ENCODE peak calls at places on chromosomes 13 and 19, in eight cellular contexts. One of them, this sample, is unnamed.

GRCh38 chr19:50893047-50893737 is 18.0 kb downstream of the KLK4 start:
- DNase-seq in NCI-H1930: peak
- DNase-seq in mucosa of gallbladder: no peak
- DNase-seq in AML-193: no peak
- DNase-seq in stimulated activated CD4-positive, alpha-beta T cell treated with anti-CD3 and anti-CD28 coated beads, Interleukin-1b, Interleukin-23, amount 100 ng/mL, for 4 hours: no peak
- DNase-seq in nephron progenitor cell: no peak
- DNase-seq in ovary: no peak
- DNase-seq in DMS53: peak
- DNase-seq in this sample: no peak

GRCh38 chr19:17450264-17451075 is 2.0 kb upstream of the TMEM221 start:
- DNase-seq in nephron progenitor cell: no peak
- DNase-seq in mucosa of gallbladder: no peak
- DNase-seq in NCI-H1930: no peak
- DNase-seq in AML-193: peak
- DNase-seq in ovary: no peak
- DNase-seq in DMS53: peak
- DNase-seq in stimulated activated CD4-positive, alpha-beta T cell treated with anti-CD3 and anti-CD28 coated beads, Interleukin-1b, Interleukin-23, amount 100 ng/mL, for 4 hours: no peak
- DNase-seq in this sample: no peak

GRCh38 chr19:18416778-18417249 is 2.4 kb upstream of the SSBP4 start:
- DNase-seq in AML-193: peak
- DNase-seq in DMS53: peak
- DNase-seq in stimulated activated CD4-positive, alpha-beta T cell treated with anti-CD3 and anti-CD28 coated beads, Interleukin-1b, Interleukin-23, amount 100 ng/mL, for 4 hours: peak
- DNase-seq in nephron progenitor cell: peak
- DNase-seq in NCI-H1930: peak
- DNase-seq in mucosa of gallbladder: peak
- DNase-seq in ovary: peak
- DNase-seq in this sample: peak

GRCh38 chr13:50726164-50726563 is 117.3 kb downstream of the DLEU7 start:
- DNase-seq in DMS53: no peak
- DNase-seq in mucosa of gallbladder: no peak
- DNase-seq in NCI-H1930: no peak
- DNase-seq in stimulated activated CD4-positive, alpha-beta T cell treated with anti-CD3 and anti-CD28 coated beads, Interleukin-1b, Interleukin-23, amount 100 ng/mL, for 4 hours: no peak
- DNase-seq in nephron progenitor cell: no peak
- DNase-seq in AML-193: no peak
- DNase-seq in ovary: no peak
- DNase-seq in this sample: no peak

GRCh38 chr19:49809155-49809986 is 3.7 kb downstream of the FUZ start:
- DNase-seq in nephron progenitor cell: peak
- DNase-seq in mucosa of gallbladder: peak
- DNase-seq in ovary: peak
- DNase-seq in NCI-H1930: no peak
- DNase-seq in stimulated activated CD4-positive, alpha-beta T cell treated with anti-CD3 and anti-CD28 coated beads, Interleukin-1b, Interleukin-23, amount 100 ng/mL, for 4 hours: peak
- DNase-seq in DMS53: peak
- DNase-seq in AML-193: no peak
- DNase-seq in this sample: peak

GRCh38 chr19:12867120-12868099 is 13.8 kb downstream of the DNASE2 start:
- DNase-seq in DMS53: peak
- DNase-seq in nephron progenitor cell: peak
- DNase-seq in NCI-H1930: no peak
- DNase-seq in stimulated activated CD4-positive, alpha-beta T cell treated with anti-CD3 and anti-CD28 coated beads, Interleukin-1b, Interleukin-23, amount 100 ng/mL, for 4 hours: peak
- DNase-seq in mucosa of gallbladder: peak
- DNase-seq in ovary: peak
- DNase-seq in AML-193: no peak
- DNase-seq in this sample: no peak

GRCh38 chr19:41548954-41549688 is 26.8 kb upstream of the CEACAM21 start:
- DNase-seq in nephron progenitor cell: no peak
- DNase-seq in ovary: no peak
- DNase-seq in NCI-H1930: no peak
- DNase-seq in mucosa of gallbladder: no peak
- DNase-seq in stimulated activated CD4-positive, alpha-beta T cell treated with anti-CD3 and anti-CD28 coated beads, Interleukin-1b, Interleukin-23, amount 100 ng/mL, for 4 hours: peak
- DNase-seq in AML-193: peak
- DNase-seq in DMS53: no peak
- DNase-seq in this sample: no peak

GRCh38 chr19:11064831-11065303 is 24.4 kb upstream of the LDLR start:
- DNase-seq in AML-193: no peak
- DNase-seq in nephron progenitor cell: no peak
- DNase-seq in NCI-H1930: no peak
- DNase-seq in ovary: peak
- DNase-seq in mucosa of gallbladder: no peak
- DNase-seq in stimulated activated CD4-positive, alpha-beta T cell treated with anti-CD3 and anti-CD28 coated beads, Interleukin-1b, Interleukin-23, amount 100 ng/mL, for 4 hours: no peak
- DNase-seq in DMS53: no peak
- DNase-seq in this sample: no peak

GRCh38 chr19:30562981-30563380 is 190.8 kb downstream of the ZNF536 start:
- DNase-seq in NCI-H1930: no peak
- DNase-seq in nephron progenitor cell: no peak
- DNase-seq in DMS53: no peak
- DNase-seq in mucosa of gallbladder: no peak
- DNase-seq in ovary: no peak
- DNase-seq in stimulated activated CD4-positive, alpha-beta T cell treated with anti-CD3 and anti-CD28 coated beads, Interleukin-1b, Interleukin-23, amount 100 ng/mL, for 4 hours: no peak
- DNase-seq in AML-193: no peak
- DNase-seq in this sample: no peak

GRCh38 chr13:108964601-108965000 is 335.2 kb downstream of the MYO16 start:
- DNase-seq in nephron progenitor cell: no peak
- DNase-seq in NCI-H1930: no peak
- DNase-seq in stimulated activated CD4-positive, alpha-beta T cell treated with anti-CD3 and anti-CD28 coated beads, Interleukin-1b, Interleukin-23, amount 100 ng/mL, for 4 hours: no peak
- DNase-seq in mucosa of gallbladder: no peak
- DNase-seq in AML-193: no peak
- DNase-seq in DMS53: no peak
- DNase-seq in ovary: no peak
- DNase-seq in this sample: no peak

GRCh38 chr19:342801-343421 is 1.7 kb downstream of the MIER2 start:
- DNase-seq in AML-193: peak
- DNase-seq in ovary: peak
- DNase-seq in NCI-H1930: no peak
- DNase-seq in mucosa of gallbladder: peak
- DNase-seq in nephron progenitor cell: no peak
- DNase-seq in stimulated activated CD4-positive, alpha-beta T cell treated with anti-CD3 and anti-CD28 coated beads, Interleukin-1b, Interleukin-23, amount 100 ng/mL, for 4 hours: no peak
- DNase-seq in DMS53: no peak
- DNase-seq in this sample: no peak

GRCh38 chr19:13091400-13092161 is 11.1 kb downstream of the LYL1 start:
- DNase-seq in stimulated activated CD4-positive, alpha-beta T cell treated with anti-CD3 and anti-CD28 coated beads, Interleukin-1b, Interleukin-23, amount 100 ng/mL, for 4 hours: no peak
- DNase-seq in nephron progenitor cell: no peak
- DNase-seq in ovary: peak
- DNase-seq in NCI-H1930: no peak
- DNase-seq in DMS53: no peak
- DNase-seq in mucosa of gallbladder: peak
- DNase-seq in AML-193: no peak
- DNase-seq in this sample: no peak

GRCh38 chr13:112605531-112605990 is 17.6 kb upstream of the TUBGCP3 start:
- DNase-seq in NCI-H1930: no peak
- DNase-seq in nephron progenitor cell: no peak
- DNase-seq in ovary: no peak
- DNase-seq in DMS53: no peak
- DNase-seq in AML-193: no peak
- DNase-seq in stimulated activated CD4-positive, alpha-beta T cell treated with anti-CD3 and anti-CD28 coated beads, Interleukin-1b, Interleukin-23, amount 100 ng/mL, for 4 hours: no peak
- DNase-seq in mucosa of gallbladder: no peak
- DNase-seq in this sample: no peak

GRCh38 chr19:34176581-34176980 is 4.3 kb downstream of the LSM14A start:
- DNase-seq in mucosa of gallbladder: no peak
- DNase-seq in ovary: no peak
- DNase-seq in nephron progenitor cell: no peak
- DNase-seq in NCI-H1930: no peak
- DNase-seq in DMS53: no peak
- DNase-seq in AML-193: no peak
- DNase-seq in stimulated activated CD4-positive, alpha-beta T cell treated with anti-CD3 and anti-CD28 coated beads, Interleukin-1b, Interleukin-23, amount 100 ng/mL, for 4 hours: no peak
- DNase-seq in this sample: no peak

GRCh38 chr13:75217949-75218348 is 264.0 kb downstream of the TBC1D4 start:
- DNase-seq in ovary: no peak
- DNase-seq in DMS53: no peak
- DNase-seq in NCI-H1930: no peak
- DNase-seq in mucosa of gallbladder: no peak
- DNase-seq in nephron progenitor cell: no peak
- DNase-seq in AML-193: no peak
- DNase-seq in stimulated activated CD4-positive, alpha-beta T cell treated with anti-CD3 and anti-CD28 coated beads, Interleukin-1b, Interleukin-23, amount 100 ng/mL, for 4 hours: no peak
- DNase-seq in this sample: no peak

GRCh38 chr19:15299568-15300409 is 32.5 kb downstream of the BRD4 start:
- DNase-seq in mucosa of gallbladder: no peak
- DNase-seq in stimulated activated CD4-positive, alpha-beta T cell treated with anti-CD3 and anti-CD28 coated beads, Interleukin-1b, Interleukin-23, amount 100 ng/mL, for 4 hours: no peak
- DNase-seq in NCI-H1930: no peak
- DNase-seq in DMS53: peak
- DNase-seq in nephron progenitor cell: no peak
- DNase-seq in ovary: no peak
- DNase-seq in AML-193: no peak
- DNase-seq in this sample: no peak

GRCh38 chr19:12794936-12795335 is 3.6 kb downstream of the JUNB start:
- DNase-seq in NCI-H1930: no peak
- DNase-seq in DMS53: no peak
- DNase-seq in mucosa of gallbladder: no peak
- DNase-seq in stimulated activated CD4-positive, alpha-beta T cell treated with anti-CD3 and anti-CD28 coated beads, Interleukin-1b, Interleukin-23, amount 100 ng/mL, for 4 hours: no peak
- DNase-seq in nephron progenitor cell: no peak
- DNase-seq in AML-193: no peak
- DNase-seq in ovary: no peak
- DNase-seq in this sample: no peak

GRCh38 chr13:47399599-47399998 is 502.7 kb upstream of the HTR2A start:
- DNase-seq in stimulated activated CD4-positive, alpha-beta T cell treated with anti-CD3 and anti-CD28 coated beads, Interleukin-1b, Interleukin-23, amount 100 ng/mL, for 4 hours: no peak
- DNase-seq in NCI-H1930: no peak
- DNase-seq in DMS53: peak
- DNase-seq in ovary: no peak
- DNase-seq in AML-193: no peak
- DNase-seq in mucosa of gallbladder: no peak
- DNase-seq in nephron progenitor cell: no peak
- DNase-seq in this sample: no peak

GRCh38 chr19:58305932-58306323 is 751 bp downstream of the ERVK3-1 start:
- DNase-seq in mucosa of gallbladder: no peak
- DNase-seq in DMS53: peak
- DNase-seq in ovary: no peak
- DNase-seq in AML-193: no peak
- DNase-seq in stimulated activated CD4-positive, alpha-beta T cell treated with anti-CD3 and anti-CD28 coated beads, Interleukin-1b, Interleukin-23, amount 100 ng/mL, for 4 hours: no peak
- DNase-seq in NCI-H1930: no peak
- DNase-seq in nephron progenitor cell: no peak
- DNase-seq in this sample: no peak

GRCh38 chr13:98664047-98664446 is 87.1 kb upstream of the STK24 start:
- DNase-seq in ovary: no peak
- DNase-seq in stimulated activated CD4-positive, alpha-beta T cell treated with anti-CD3 and anti-CD28 coated beads, Interleukin-1b, Interleukin-23, amount 100 ng/mL, for 4 hours: peak
- DNase-seq in nephron progenitor cell: no peak
- DNase-seq in AML-193: no peak
- DNase-seq in mucosa of gallbladder: no peak
- DNase-seq in NCI-H1930: no peak
- DNase-seq in DMS53: peak
- DNase-seq in this sample: no peak

GRCh38 chr13:49098198-49098597 is 121.9 kb upstream of the MLNR start:
- DNase-seq in NCI-H1930: no peak
- DNase-seq in nephron progenitor cell: no peak
- DNase-seq in DMS53: peak
- DNase-seq in stimulated activated CD4-positive, alpha-beta T cell treated with anti-CD3 and anti-CD28 coated beads, Interleukin-1b, Interleukin-23, amount 100 ng/mL, for 4 hours: no peak
- DNase-seq in AML-193: no peak
- DNase-seq in mucosa of gallbladder: peak
- DNase-seq in ovary: peak
- DNase-seq in this sample: no peak

GRCh38 chr13:65063753-65064152 is 2166.4 kb downstream of the PCDH9 start:
- DNase-seq in mucosa of gallbladder: no peak
- DNase-seq in stimulated activated CD4-positive, alpha-beta T cell treated with anti-CD3 and anti-CD28 coated beads, Interleukin-1b, Interleukin-23, amount 100 ng/mL, for 4 hours: no peak
- DNase-seq in DMS53: no peak
- DNase-seq in nephron progenitor cell: no peak
- DNase-seq in NCI-H1930: no peak
- DNase-seq in ovary: no peak
- DNase-seq in AML-193: no peak
- DNase-seq in this sample: no peak

GRCh38 chr13:40388617-40389016 is 277.8 kb downstream of the FOXO1 start:
- DNase-seq in AML-193: peak
- DNase-seq in stimulated activated CD4-positive, alpha-beta T cell treated with anti-CD3 and anti-CD28 coated beads, Interleukin-1b, Interleukin-23, amount 100 ng/mL, for 4 hours: peak
- DNase-seq in mucosa of gallbladder: peak
- DNase-seq in NCI-H1930: no peak
- DNase-seq in ovary: no peak
- DNase-seq in DMS53: no peak
- DNase-seq in nephron progenitor cell: no peak
- DNase-seq in this sample: no peak

GRCh38 chr19:40433391-40434216 is 7.8 kb upstream of the SERTAD1 start:
- DNase-seq in DMS53: peak
- DNase-seq in nephron progenitor cell: peak
- DNase-seq in ovary: peak
- DNase-seq in NCI-H1930: peak
- DNase-seq in AML-193: peak
- DNase-seq in stimulated activated CD4-positive, alpha-beta T cell treated with anti-CD3 and anti-CD28 coated beads, Interleukin-1b, Interleukin-23, amount 100 ng/mL, for 4 hours: peak
- DNase-seq in mucosa of gallbladder: peak
- DNase-seq in this sample: peak

This sample was measured in NCI-H526 treated with DMSO at 0.1 percent for 48 hours.